ENCODE peak calls at places on chromosomes 4 and X, in six cellular contexts. Y, N, W, G, R and H are unnamed samples.

GRCh38 chrX:150565551-150565950 is 2.9 kb upstream of the MTM1 start:
- DNase-seq in Y (no peak), W (no peak), G (no peak), N (no peak), R (no peak), H (no peak)

GRCh38 chr4:152989554-152989970 is 53.4 kb downstream of the FHDC1 start:
- DNase-seq in R (no peak), N (no peak), W (no peak), Y (no peak), G (no peak), H (no peak)

GRCh38 chr4:86614896-86615295 is 20.8 kb downstream of the PTPN13 start:
- DNase-seq in N (no peak), G (no peak), R (no peak), Y (no peak), W (no peak), H (no peak)

GRCh38 chr4:107931775-107932321 is 499 bp downstream of the CYP2U1 start:
- DNase-seq in W (no peak), N (no peak), Y (no peak), R (peak), G (no peak), H (no peak)

GRCh38 chr4:132737344-132737743 is 411.8 kb upstream of the PCDH10 start:
- DNase-seq in N (no peak), G (no peak), R (no peak), Y (peak), W (peak), H (no peak)

GRCh38 chr4:105184316-105184988 is 37.8 kb downstream of the TET2 start:
- DNase-seq in N (no peak), G (no peak), Y (no peak), R (no peak), W (no peak), H (no peak)

GRCh38 chrX:124405868-124406267 is 59.5 kb downstream of the SH2D1A start:
- DNase-seq in N (no peak), W (no peak), Y (no peak), G (no peak), R (no peak), H (no peak)

GRCh38 chr4:476501-476900 is 22.5 kb downstream of the ZNF721 start:
- DNase-seq in Y (no peak), W (no peak), N (no peak), G (no peak), R (no peak), H (peak)

GRCh38 chr4:143773998-143774898 is 73.8 kb upstream of the FREM3 start:
- DNase-seq in W (peak), R (peak), G (no peak), Y (peak), N (peak), H (peak)

GRCh38 chr4:121050251-121050650 is 22.1 kb downstream of the NDNF start:
- DNase-seq in W (no peak), G (no peak), N (no peak), Y (no peak), R (no peak), H (no peak)

GRCh38 chr4:164446516-164446915 is 307.4 kb upstream of the SMIM31 start:
- DNase-seq in Y (no peak), R (no peak), G (no peak), N (no peak), W (no peak), H (peak)

GRCh38 chr4:150244600-150244999 is 166.4 kb downstream of the DCLK2 start:
- DNase-seq in R (no peak), N (no peak), Y (no peak), G (no peak), W (no peak), H (peak)

GRCh38 chr4:107721436-107722090 is 1.5 kb upstream of the PAPSS1 start:
- DNase-seq in G (no peak), Y (no peak), R (peak), N (no peak), W (peak), H (no peak)

GRCh38 chrX:150566734-150567182 is 1.7 kb upstream of the MTM1 start:
- DNase-seq in G (no peak), R (no peak), W (peak), N (no peak), Y (peak), H (no peak)

GRCh38 chr4:165580379-165580905 is 201.6 kb downstream of the CPE start:
- DNase-seq in Y (no peak), G (no peak), N (no peak), R (no peak), W (no peak), H (peak)

GRCh38 chr4:113502476-113502875 is 259.1 kb downstream of the CAMK2D start:
- DNase-seq in W (no peak), Y (no peak), R (no peak), G (no peak), N (no peak), H (no peak)

GRCh38 chr4:110278127-110278526 is 79.7 kb upstream of the ELOVL6 start:
- DNase-seq in N (no peak), Y (no peak), R (no peak), G (no peak), W (no peak), H (no peak)

GRCh38 chrX:131821945-131822622 is 201.0 kb upstream of the STK26 start:
- DNase-seq in G (no peak), N (no peak), Y (no peak), R (no peak), W (no peak), H (no peak)

GRCh38 chrX:47802589-47802988 is 34.1 kb upstream of the ZNF81 start:
- DNase-seq in N (no peak), G (no peak), R (no peak), W (no peak), Y (no peak), H (no peak)

GRCh38 chr4:144611850-144612249 is 34.1 kb upstream of the HHIP start:
- DNase-seq in Y (no peak), W (peak), G (peak), R (no peak), N (peak), H (peak)

GRCh38 chrX:131747173-131747572 is 203.3 kb downstream of the OR13H1 start:
- DNase-seq in G (no peak), W (no peak), R (no peak), N (no peak), Y (no peak), H (peak)

GRCh38 chr4:87141428-87141827 is 79.0 kb downstream of the KLHL8 start:
- DNase-seq in G (no peak), R (no peak), W (no peak), Y (no peak), N (no peak), H (no peak)

GRCh38 chr4:17347445-17347844 is 164.4 kb downstream of the QDPR start:
- DNase-seq in G (no peak), Y (no peak), N (peak), R (no peak), W (peak), H (no peak)

GRCh38 chr4:185235480-185236154 is 26.2 kb downstream of the SNX25 start:
- DNase-seq in R (no peak), N (no peak), Y (no peak), W (no peak), G (no peak), H (peak)

GRCh38 chrX:154605566-154605965 is 13.5 kb downstream of the CTAG1B start:
- DNase-seq in R (no peak), Y (no peak), G (no peak), N (no peak), W (no peak), H (no peak)

GRCh38 chrX:37652053-37652452 is 33.5 kb upstream of the XK start:
- DNase-seq in Y (no peak), G (no peak), N (no peak), W (peak), R (no peak), H (no peak)

GRCh38 chr4:106773106-106773905 is 262.8 kb downstream of the DKK2 start:
- DNase-seq in R (no peak), Y (no peak), N (no peak), W (no peak), G (no peak), H (no peak)

GRCh38 chrX:154140206-154140605 is 3.8 kb upstream of the OPN1LW start:
- DNase-seq in G (no peak), N (no peak), R (no peak), W (no peak), Y (no peak), H (no peak)